ENCODE peak calls at places on chromosome 13, in nine cellular contexts. H, E, F, T, J, N, L, Z and S are unnamed samples.
A peak's percentile ranks its signal among the peaks of the same experiment; 100 is the strongest.

GRCh38 chr13:51643114-51643881 is 59.0 kb downstream of the WDFY2 start:
- DNase-seq in H (no peak), E (no peak), F (peak; percentile 85), T (no peak), J (peak; percentile 91), N (peak; percentile 94), L (no peak), Z (no peak), S (peak; percentile 42)

GRCh38 chr13:110354715-110355473 is 47.8 kb downstream of the COL4A2 start:
- DNase-seq in H (peak; percentile 32), E (no peak), F (no peak), T (no peak), J (no peak), N (peak; percentile 13), L (no peak), Z (no peak), S (no peak)

GRCh38 chr13:113186061-113186900 is 22.2 kb downstream of the PCID2 start:
- DNase-seq in H (no peak), E (no peak), F (no peak), T (no peak), J (no peak), N (no peak), L (no peak), Z (no peak), S (no peak)

GRCh38 chr13:100789968-100790367 is 115.4 kb upstream of the TMTC4 start:
- DNase-seq in H (no peak), E (no peak), F (no peak), T (no peak), J (no peak), N (peak; percentile 11), L (no peak), Z (no peak), S (no peak)

GRCh38 chr13:48574036-48574796 is 41.3 kb upstream of the RCBTB2 start:
- DNase-seq in H (no peak), E (no peak), F (no peak), T (peak; percentile 4), J (no peak), N (no peak), L (no peak), Z (no peak), S (no peak)

GRCh38 chr13:42524487-42525034 is 49.4 kb upstream of the TNFSF11 start:
- DNase-seq in H (no peak), E (peak; percentile 71), F (no peak), T (no peak), J (no peak), N (no peak), L (no peak), Z (no peak), S (no peak)

GRCh38 chr13:91725646-91726045 is 327.2 kb downstream of the GPC5 start:
- DNase-seq in H (no peak), E (no peak), F (no peak), T (no peak), J (no peak), N (no peak), L (no peak), Z (no peak), S (no peak)

GRCh38 chr13:73223372-73223781 is 164.6 kb downstream of the KLF5 start:
- DNase-seq in H (no peak), E (no peak), F (no peak), T (no peak), J (no peak), N (no peak), L (no peak), Z (no peak), S (no peak)

GRCh38 chr13:32195713-32196112 is 119.5 kb downstream of the ZAR1L start:
- DNase-seq in H (no peak), E (no peak), F (peak; percentile 64), T (no peak), J (no peak), N (no peak), L (no peak), Z (no peak), S (no peak)

GRCh38 chr13:55563267-55563666 is 1577.5 kb upstream of the PRR20A start:
- DNase-seq in H (no peak), E (no peak), F (no peak), T (no peak), J (no peak), N (no peak), L (no peak), Z (no peak), S (no peak)

GRCh38 chr13:46354143-46355087 is 32.6 kb downstream of the RUBCNL start:
- DNase-seq in H (no peak), E (no peak), F (peak; percentile 90), T (no peak), J (peak; percentile 88), N (peak; percentile 97), L (no peak), Z (no peak), S (peak; percentile 39)
- H3K4me3 ChIP-seq in H (no peak overlapping the region), E (no peak overlapping the region), F (no peak overlapping the region), T (no peak overlapping the region), J (no peak overlapping the region), N (peak overlapping the region; percentile 49), L (no peak overlapping the region), Z (no peak overlapping the region), S (no peak overlapping the region)

DNA sequence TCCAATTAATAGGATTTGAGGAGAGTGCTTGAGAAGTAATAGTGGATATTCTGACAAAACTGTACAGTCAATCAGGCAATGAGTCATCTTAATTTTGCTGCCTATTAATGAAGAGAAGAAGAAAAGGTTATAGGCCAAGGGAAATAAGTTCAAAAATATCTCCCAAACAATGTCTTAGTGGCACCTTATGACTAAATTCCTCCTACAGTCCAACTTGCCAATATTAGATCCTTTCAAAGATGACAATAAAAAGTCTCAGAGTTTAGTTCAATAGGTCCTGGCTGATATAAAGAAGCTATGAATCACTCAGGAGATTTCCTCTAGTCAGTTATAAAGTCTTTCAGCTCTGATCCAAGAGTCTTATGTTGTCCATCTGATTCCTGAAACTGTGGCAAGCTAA is 27.9 kb downstream of the UGGT2 start:
- DNase-seq in H (no peak), E (no peak), F (peak; percentile 5), T (no peak), J (no peak), N (peak; percentile 14), L (no peak), Z (no peak), S (no peak)
- H3K4me1 ChIP-seq in H (peaks cover 17% of the 10 kb centered on the region), E (peaks cover 5% of the 10 kb centered on the region), F (no peaks in the 10 kb centered on the region), T (no peaks in the 10 kb centered on the region), J (no peaks in the 10 kb centered on the region), N (peaks cover 6% of the 10 kb centered on the region), L (no peaks in the 10 kb centered on the region), Z (peaks cover 13% of the 10 kb centered on the region), S (no peaks in the 10 kb centered on the region)

GRCh38 chr13:36920612-36921185 is 661 bp upstream of the SMAD9 start:
- DNase-seq in H (no peak), E (no peak), F (no peak), T (no peak), J (no peak), N (peak; percentile 15), L (no peak), Z (no peak), S (peak; percentile 41)
- H3K27me3 ChIP-seq in H (no peaks in the 10 kb centered on the region), E (no peaks in the 10 kb centered on the region), F (no peaks in the 10 kb centered on the region), T (no peaks in the 10 kb centered on the region), J (no peaks in the 10 kb centered on the region), N (no peaks in the 10 kb centered on the region), L (no peaks in the 10 kb centered on the region), Z (peaks cover 5% of the 10 kb centered on the region), S (no peaks in the 10 kb centered on the region)

GRCh38 chr13:24159921-24160324 is 597 bp upstream of the SPATA13 start:
- DNase-seq in H (no peak), E (no peak), F (no peak), T (no peak), J (no peak), N (peak; percentile 10), L (no peak), Z (no peak), S (peak; percentile 65)
- H3K4me3 ChIP-seq in H (no peak overlapping the region), E (peak overlapping the region; percentile 66), F (peak overlapping the region; percentile 83), T (peak overlapping the region; percentile 96), J (peak overlapping the region; percentile 13), N (peak overlapping the region; percentile 81), L (peak overlapping the region; percentile 98), Z (peak overlapping the region; percentile 89), S (peak overlapping the region; percentile 92)